ENCODE peak calls at places on chromosome 9, in ten cellular contexts. One of them, this sample, is unnamed.

GRCh38 chr9:3549243-3549642 is 23.4 kb upstream of the RFX3 start:
- DNase-seq in gastrocnemius medialis: no peak
- DNase-seq in naive thymus-derived CD4-positive, alpha-beta T cell: no peak
- DNase-seq in dorsolateral prefrontal cortex: no peak
- DNase-seq in endodermal cell: no peak
- DNase-seq in ovary: no peak
- DNase-seq in upper lobe of left lung: no peak
- DNase-seq in neuronal stem cell: no peak
- DNase-seq in WERI-Rb-1: no peak
- DNase-seq in pancreas: no peak
- DNase-seq in this sample: no peak

GRCh38 chr9:109378316-109378715 is 57.5 kb upstream of the EPB41L4B start:
- DNase-seq in gastrocnemius medialis: no peak
- DNase-seq in naive thymus-derived CD4-positive, alpha-beta T cell: no peak
- DNase-seq in dorsolateral prefrontal cortex: no peak
- DNase-seq in endodermal cell: no peak
- DNase-seq in ovary: no peak
- DNase-seq in upper lobe of left lung: no peak
- DNase-seq in neuronal stem cell: no peak
- DNase-seq in WERI-Rb-1: no peak
- DNase-seq in pancreas: no peak
- DNase-seq in this sample: no peak

GRCh38 chr9:15218994-15219393 is 88.0 kb downstream of the TTC39B start:
- DNase-seq in gastrocnemius medialis: no peak
- DNase-seq in naive thymus-derived CD4-positive, alpha-beta T cell: no peak
- DNase-seq in dorsolateral prefrontal cortex: no peak
- DNase-seq in endodermal cell: no peak
- DNase-seq in ovary: no peak
- DNase-seq in upper lobe of left lung: no peak
- DNase-seq in neuronal stem cell: no peak
- DNase-seq in WERI-Rb-1: no peak
- DNase-seq in pancreas: no peak
- DNase-seq in this sample: no peak

GRCh38 chr9:130946778-130947617 is 8.0 kb upstream of the FIBCD1 start:
- DNase-seq in gastrocnemius medialis: no peak
- DNase-seq in naive thymus-derived CD4-positive, alpha-beta T cell: no peak
- DNase-seq in dorsolateral prefrontal cortex: no peak
- DNase-seq in endodermal cell: no peak
- DNase-seq in ovary: no peak
- DNase-seq in upper lobe of left lung: no peak
- DNase-seq in neuronal stem cell: no peak
- DNase-seq in WERI-Rb-1: no peak
- DNase-seq in pancreas: no peak
- DNase-seq in this sample: peak

GRCh38 chr9:27212191-27212590 is 84.8 kb downstream of the EQTN start:
- DNase-seq in gastrocnemius medialis: no peak
- DNase-seq in naive thymus-derived CD4-positive, alpha-beta T cell: no peak
- DNase-seq in dorsolateral prefrontal cortex: no peak
- DNase-seq in endodermal cell: no peak
- DNase-seq in ovary: no peak
- DNase-seq in upper lobe of left lung: no peak
- DNase-seq in neuronal stem cell: no peak
- DNase-seq in WERI-Rb-1: no peak
- DNase-seq in pancreas: no peak
- DNase-seq in this sample: no peak

GRCh38 chr9:133862585-133863041 is 124.5 kb upstream of the SARDH start:
- DNase-seq in gastrocnemius medialis: peak
- DNase-seq in naive thymus-derived CD4-positive, alpha-beta T cell: no peak
- DNase-seq in dorsolateral prefrontal cortex: no peak
- DNase-seq in endodermal cell: no peak
- DNase-seq in ovary: no peak
- DNase-seq in upper lobe of left lung: peak
- DNase-seq in neuronal stem cell: no peak
- DNase-seq in WERI-Rb-1: no peak
- DNase-seq in pancreas: no peak
- DNase-seq in this sample: peak

GRCh38 chr9:37464426-37465248 is 613 bp downstream of the ZBTB5 start:
- DNase-seq in gastrocnemius medialis: peak
- DNase-seq in naive thymus-derived CD4-positive, alpha-beta T cell: peak
- DNase-seq in dorsolateral prefrontal cortex: peak
- DNase-seq in endodermal cell: no peak
- DNase-seq in ovary: no peak
- DNase-seq in upper lobe of left lung: peak
- DNase-seq in neuronal stem cell: no peak
- DNase-seq in WERI-Rb-1: no peak
- DNase-seq in pancreas: peak
- DNase-seq in this sample: no peak

GRCh38 chr9:36781532-36781931 is 208.8 kb downstream of the MELK start:
- DNase-seq in gastrocnemius medialis: no peak
- DNase-seq in naive thymus-derived CD4-positive, alpha-beta T cell: no peak
- DNase-seq in dorsolateral prefrontal cortex: no peak
- DNase-seq in endodermal cell: no peak
- DNase-seq in ovary: no peak
- DNase-seq in upper lobe of left lung: no peak
- DNase-seq in neuronal stem cell: no peak
- DNase-seq in WERI-Rb-1: no peak
- DNase-seq in pancreas: no peak
- DNase-seq in this sample: no peak

GRCh38 chr9:69153707-69154521 is 20.2 kb upstream of the TJP2 start:
- DNase-seq in gastrocnemius medialis: no peak
- DNase-seq in naive thymus-derived CD4-positive, alpha-beta T cell: no peak
- DNase-seq in dorsolateral prefrontal cortex: no peak
- DNase-seq in endodermal cell: peak
- DNase-seq in ovary: no peak
- DNase-seq in upper lobe of left lung: peak
- DNase-seq in neuronal stem cell: no peak
- DNase-seq in WERI-Rb-1: no peak
- DNase-seq in pancreas: no peak
- DNase-seq in this sample: no peak

GRCh38 chr9:629136-629535 is 212.4 kb upstream of the DMRT1 start:
- DNase-seq in gastrocnemius medialis: no peak
- DNase-seq in naive thymus-derived CD4-positive, alpha-beta T cell: no peak
- DNase-seq in dorsolateral prefrontal cortex: no peak
- DNase-seq in endodermal cell: no peak
- DNase-seq in ovary: no peak
- DNase-seq in upper lobe of left lung: no peak
- DNase-seq in neuronal stem cell: no peak
- DNase-seq in WERI-Rb-1: no peak
- DNase-seq in pancreas: no peak
- DNase-seq in this sample: no peak

GRCh38 chr9:116008278-116008677 is 145.3 kb upstream of the PAPPA start:
- DNase-seq in gastrocnemius medialis: no peak
- DNase-seq in naive thymus-derived CD4-positive, alpha-beta T cell: no peak
- DNase-seq in dorsolateral prefrontal cortex: no peak
- DNase-seq in endodermal cell: no peak
- DNase-seq in ovary: no peak
- DNase-seq in upper lobe of left lung: no peak
- DNase-seq in neuronal stem cell: no peak
- DNase-seq in WERI-Rb-1: no peak
- DNase-seq in pancreas: no peak
- DNase-seq in this sample: no peak

GRCh38 chr9:109117856-109118801 is 1.6 kb downstream of the TMEM245 start:
- DNase-seq in gastrocnemius medialis: peak
- DNase-seq in naive thymus-derived CD4-positive, alpha-beta T cell: no peak
- DNase-seq in dorsolateral prefrontal cortex: no peak
- DNase-seq in endodermal cell: no peak
- DNase-seq in ovary: no peak
- DNase-seq in upper lobe of left lung: peak
- DNase-seq in neuronal stem cell: no peak
- DNase-seq in WERI-Rb-1: peak
- DNase-seq in pancreas: no peak
- DNase-seq in this sample: no peak

GRCh38 chr9:111839387-111839786 is 44.6 kb upstream of the SHOC1 start:
- DNase-seq in gastrocnemius medialis: peak
- DNase-seq in naive thymus-derived CD4-positive, alpha-beta T cell: no peak
- DNase-seq in dorsolateral prefrontal cortex: no peak
- DNase-seq in endodermal cell: no peak
- DNase-seq in ovary: no peak
- DNase-seq in upper lobe of left lung: peak
- DNase-seq in neuronal stem cell: no peak
- DNase-seq in WERI-Rb-1: no peak
- DNase-seq in pancreas: no peak
- DNase-seq in this sample: no peak

GRCh38 chr9:78973906-78974305 is 597.9 kb upstream of the TLE4 start:
- DNase-seq in gastrocnemius medialis: no peak
- DNase-seq in naive thymus-derived CD4-positive, alpha-beta T cell: no peak
- DNase-seq in dorsolateral prefrontal cortex: no peak
- DNase-seq in endodermal cell: no peak
- DNase-seq in ovary: no peak
- DNase-seq in upper lobe of left lung: no peak
- DNase-seq in neuronal stem cell: no peak
- DNase-seq in WERI-Rb-1: no peak
- DNase-seq in pancreas: no peak
- DNase-seq in this sample: no peak

GRCh38 chr9:6214451-6214850 is 1.2 kb upstream of the IL33 start:
- DNase-seq in gastrocnemius medialis: no peak
- DNase-seq in naive thymus-derived CD4-positive, alpha-beta T cell: no peak
- DNase-seq in dorsolateral prefrontal cortex: no peak
- DNase-seq in endodermal cell: no peak
- DNase-seq in ovary: no peak
- DNase-seq in upper lobe of left lung: no peak
- DNase-seq in neuronal stem cell: no peak
- DNase-seq in WERI-Rb-1: no peak
- DNase-seq in pancreas: no peak
- DNase-seq in this sample: no peak

GRCh38 chr9:33023661-33024060 is 1.4 kb upstream of the DNAJA1 start:
- DNase-seq in gastrocnemius medialis: no peak
- DNase-seq in naive thymus-derived CD4-positive, alpha-beta T cell: no peak
- DNase-seq in dorsolateral prefrontal cortex: no peak
- DNase-seq in endodermal cell: no peak
- DNase-seq in ovary: no peak
- DNase-seq in upper lobe of left lung: no peak
- DNase-seq in neuronal stem cell: no peak
- DNase-seq in WERI-Rb-1: no peak
- DNase-seq in pancreas: no peak
- DNase-seq in this sample: no peak

GRCh38 chr9:22158983-22159382 is 149.9 kb upstream of the CDKN2B start:
- DNase-seq in gastrocnemius medialis: peak
- DNase-seq in naive thymus-derived CD4-positive, alpha-beta T cell: no peak
- DNase-seq in dorsolateral prefrontal cortex: peak
- DNase-seq in endodermal cell: no peak
- DNase-seq in ovary: peak
- DNase-seq in upper lobe of left lung: peak
- DNase-seq in neuronal stem cell: no peak
- DNase-seq in WERI-Rb-1: no peak
- DNase-seq in pancreas: no peak
- DNase-seq in this sample: no peak

GRCh38 chr9:90970603-90971002 is 169.0 kb downstream of the SYK start:
- DNase-seq in gastrocnemius medialis: no peak
- DNase-seq in naive thymus-derived CD4-positive, alpha-beta T cell: no peak
- DNase-seq in dorsolateral prefrontal cortex: no peak
- DNase-seq in endodermal cell: no peak
- DNase-seq in ovary: no peak
- DNase-seq in upper lobe of left lung: no peak
- DNase-seq in neuronal stem cell: no peak
- DNase-seq in WERI-Rb-1: no peak
- DNase-seq in pancreas: no peak
- DNase-seq in this sample: no peak

GRCh38 chr9:4762108-4762888 is 21.3 kb upstream of the AK3 start:
- DNase-seq in gastrocnemius medialis: peak
- DNase-seq in naive thymus-derived CD4-positive, alpha-beta T cell: peak
- DNase-seq in dorsolateral prefrontal cortex: peak
- DNase-seq in endodermal cell: peak
- DNase-seq in ovary: peak
- DNase-seq in upper lobe of left lung: peak
- DNase-seq in neuronal stem cell: peak
- DNase-seq in WERI-Rb-1: peak
- DNase-seq in pancreas: peak
- DNase-seq in this sample: peak
- H3K4me3 ChIP-seq in gastrocnemius medialis: peak
- H3K4me3 ChIP-seq in naive thymus-derived CD4-positive, alpha-beta T cell: no peak
- H3K4me3 ChIP-seq in dorsolateral prefrontal cortex: peak
- H3K4me3 ChIP-seq in endodermal cell: no peak
- H3K4me3 ChIP-seq in ovary: no peak
- H3K4me3 ChIP-seq in upper lobe of left lung: peak
- H3K4me3 ChIP-seq in neuronal stem cell: peak
- H3K4me3 ChIP-seq in WERI-Rb-1: no peak
- H3K4me3 ChIP-seq in pancreas: peak
- H3K4me3 ChIP-seq in this sample: peak

GRCh38 chr9:129945314-129945713 is 97.7 kb downstream of the FNBP1 start:
- DNase-seq in gastrocnemius medialis: no peak
- DNase-seq in naive thymus-derived CD4-positive, alpha-beta T cell: no peak
- DNase-seq in dorsolateral prefrontal cortex: no peak
- DNase-seq in endodermal cell: no peak
- DNase-seq in ovary: no peak
- DNase-seq in upper lobe of left lung: no peak
- DNase-seq in neuronal stem cell: no peak
- DNase-seq in WERI-Rb-1: no peak
- DNase-seq in pancreas: no peak
- DNase-seq in this sample: no peak
- H3K27ac ChIP-seq in gastrocnemius medialis: peak
- H3K27ac ChIP-seq in naive thymus-derived CD4-positive, alpha-beta T cell: peak
- H3K27ac ChIP-seq in dorsolateral prefrontal cortex: peak
- H3K27ac ChIP-seq in endodermal cell: no peak
- H3K27ac ChIP-seq in ovary: no peak
- H3K27ac ChIP-seq in upper lobe of left lung: peak
- H3K27ac ChIP-seq in neuronal stem cell: no peak
- H3K27ac ChIP-seq in WERI-Rb-1: no peak
- H3K27ac ChIP-seq in pancreas: no peak
- H3K27ac ChIP-seq in this sample: peak

GRCh38 chr9:86921141-86921868 is 26.0 kb downstream of the GAS1 start:
- DNase-seq in gastrocnemius medialis: no peak
- DNase-seq in naive thymus-derived CD4-positive, alpha-beta T cell: no peak
- DNase-seq in dorsolateral prefrontal cortex: no peak
- DNase-seq in endodermal cell: no peak
- DNase-seq in ovary: no peak
- DNase-seq in upper lobe of left lung: no peak
- DNase-seq in neuronal stem cell: no peak
- DNase-seq in WERI-Rb-1: no peak
- DNase-seq in pancreas: no peak
- DNase-seq in this sample: no peak
- H3K4me3 ChIP-seq in gastrocnemius medialis: no peak
- H3K4me3 ChIP-seq in naive thymus-derived CD4-positive, alpha-beta T cell: no peak
- H3K4me3 ChIP-seq in dorsolateral prefrontal cortex: no peak
- H3K4me3 ChIP-seq in endodermal cell: no peak
- H3K4me3 ChIP-seq in ovary: no peak
- H3K4me3 ChIP-seq in upper lobe of left lung: no peak
- H3K4me3 ChIP-seq in neuronal stem cell: no peak
- H3K4me3 ChIP-seq in WERI-Rb-1: no peak
- H3K4me3 ChIP-seq in pancreas: no peak
- H3K4me3 ChIP-seq in this sample: no peak

DNA sequence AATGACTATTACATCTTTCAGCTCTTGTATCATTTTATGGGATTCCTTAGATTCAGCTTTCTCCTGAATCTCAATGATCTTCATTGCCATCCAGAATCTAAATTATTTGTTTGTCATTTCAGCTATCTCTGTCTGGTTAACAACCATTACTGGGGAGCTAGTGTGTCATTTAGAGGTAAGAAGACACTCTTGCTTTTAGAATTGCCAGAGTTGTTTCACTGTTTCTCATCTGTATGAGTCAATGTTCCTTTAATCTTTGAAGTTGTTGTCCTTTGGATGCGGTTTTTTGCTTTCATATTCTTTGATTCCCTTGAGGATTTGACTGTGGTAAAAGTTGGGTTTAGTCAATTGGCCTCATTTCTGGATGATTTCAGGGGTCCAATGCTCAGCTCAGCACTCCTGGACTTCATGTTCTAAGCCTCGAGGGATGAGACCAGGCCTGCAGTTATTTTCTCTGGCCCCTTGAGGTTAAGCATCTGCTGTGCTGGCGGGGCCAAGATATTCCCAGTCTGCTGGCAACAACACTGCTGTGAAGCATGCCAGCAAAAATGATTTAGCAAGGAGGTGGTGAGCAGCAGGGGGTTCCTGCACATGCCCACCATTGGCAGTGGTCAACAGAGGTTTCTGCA is 102.4 kb upstream of the PCSK5 start:
- DNase-seq in gastrocnemius medialis: peak
- DNase-seq in naive thymus-derived CD4-positive, alpha-beta T cell: no peak
- DNase-seq in dorsolateral prefrontal cortex: no peak
- DNase-seq in endodermal cell: no peak
- DNase-seq in ovary: peak
- DNase-seq in upper lobe of left lung: no peak
- DNase-seq in neuronal stem cell: no peak
- DNase-seq in WERI-Rb-1: no peak
- DNase-seq in pancreas: no peak
- DNase-seq in this sample: no peak
- H3K27ac ChIP-seq in gastrocnemius medialis: no peak
- H3K27ac ChIP-seq in naive thymus-derived CD4-positive, alpha-beta T cell: no peak
- H3K27ac ChIP-seq in dorsolateral prefrontal cortex: no peak
- H3K27ac ChIP-seq in endodermal cell: no peak
- H3K27ac ChIP-seq in ovary: no peak
- H3K27ac ChIP-seq in upper lobe of left lung: no peak
- H3K27ac ChIP-seq in neuronal stem cell: no peak
- H3K27ac ChIP-seq in WERI-Rb-1: no peak
- H3K27ac ChIP-seq in pancreas: no peak
- H3K27ac ChIP-seq in this sample: no peak